ENCODE peak calls at places on chromosomes 12 and 14, in nine cellular contexts. N is stimulated activated CD4-positive, alpha-beta T cell treated with anti-CD3 and anti-CD28 coated beads, Interleukin-12 subunit alpha, Interleukin-12 subunit beta, amount 100 ng/mL, for 48 hours; C is NCI-H2107; R is activated gamma-delta T cell treated with anti-CD3 and anti-CD28 coated beads, Interleukin-2, amount 50 U/mL, for 16 hours; X is activated CD4-positive, alpha-beta T cell treated with anti-CD3 and anti-CD28 coated beads, Interleukin-2, amount 10 ng/mL, durations not matched to agents 7 days and 5 days; J is NCI-H1092; M is GM04504; V is Calu3; I is memory B cell. K is an unnamed sample.

GRCh38 chr14:32932921-32933622 is 5.6 kb upstream of the NPAS3 start:
- DNase-seq in M (no peak), R (no peak), C (no peak), V (no peak), J (no peak), N (no peak), I (no peak), X (no peak), K (no peak)

GRCh38 chr12:104219361-104219892 is 3.8 kb downstream of the TXNRD1 start:
- DNase-seq in N (no peak), R (no peak), J (no peak), M (peak), X (no peak), V (peak), I (no peak), C (no peak), K (no peak)

GRCh38 chr14:35406811-35407630 is 2.5 kb upstream of the NFKBIA start:
- DNase-seq in V (no peak), C (peak), M (peak), I (no peak), N (no peak), J (peak), R (no peak), X (no peak), K (peak)

GRCh38 chr12:68482014-68482413 is 128.7 kb upstream of the RAP1B start:
- DNase-seq in V (no peak), M (no peak), I (no peak), R (no peak), N (no peak), J (no peak), X (no peak), C (no peak), K (no peak)

GRCh38 chr14:44777567-44777966 is 184.2 kb downstream of the KLHL28 start:
- DNase-seq in I (no peak), N (no peak), V (no peak), J (no peak), M (no peak), R (no peak), C (no peak), X (no peak), K (no peak)

GRCh38 chr12:28313631-28314030 is 123.4 kb downstream of the CCDC91 start:
- DNase-seq in X (no peak), C (no peak), R (no peak), I (no peak), N (no peak), V (peak), J (no peak), M (no peak), K (no peak)

GRCh38 chr12:46489951-46490388 is 117.4 kb upstream of the SLC38A2 start:
- DNase-seq in X (no peak), M (no peak), V (no peak), C (no peak), N (no peak), R (no peak), J (no peak), I (no peak), K (no peak)

GRCh38 chr12:110619534-110619953 is 5.6 kb downstream of the TCTN1 start:
- DNase-seq in I (peak), J (no peak), R (no peak), X (peak), V (no peak), C (no peak), N (peak), M (no peak), K (no peak)

GRCh38 chr14:102759416-102759815 is 17.8 kb upstream of the TRAF3 start:
- DNase-seq in N (no peak), V (no peak), J (no peak), C (no peak), M (no peak), R (no peak), X (no peak), I (no peak), K (no peak)

GRCh38 chr12:75979181-75979580 is 52.4 kb downstream of the PHLDA1 start:
- DNase-seq in X (peak), R (no peak), J (no peak), I (no peak), C (no peak), V (no peak), M (no peak), N (no peak), K (no peak)

GRCh38 chr14:22303589-22304195 is 285.3 kb downstream of the DAD1 start:
- DNase-seq in R (no peak), M (no peak), J (no peak), C (no peak), X (no peak), I (no peak), V (no peak), N (no peak), K (no peak)

GRCh38 chr12:117100251-117100650 is 1.0 kb upstream of the TESC start:
- DNase-seq in N (no peak), X (no peak), M (no peak), I (no peak), J (no peak), V (peak), R (no peak), C (no peak), K (peak)

GRCh38 chr12:130064999-130065398 is 97.3 kb upstream of the FZD10 start:
- DNase-seq in C (no peak), N (no peak), X (no peak), M (no peak), V (no peak), R (no peak), I (no peak), J (no peak), K (no peak)

GRCh38 chr14:77613207-77613606 is 3.2 kb downstream of the SPTLC2 start:
- DNase-seq in M (no peak), J (no peak), R (no peak), C (no peak), X (no peak), I (no peak), N (no peak), V (no peak), K (no peak)

GRCh38 chr12:92759634-92760268 is 57.0 kb downstream of the PLEKHG7 start:
- DNase-seq in C (no peak), I (no peak), M (peak), R (no peak), X (no peak), V (peak), J (no peak), N (no peak), K (no peak)

GRCh38 chr12:87866602-87867292 is 162.5 kb downstream of the C12orf50 start:
- DNase-seq in N (no peak), C (no peak), J (no peak), R (no peak), V (peak), X (no peak), M (no peak), I (no peak), K (no peak)

GRCh38 chr14:48350971-48351370 is 675.6 kb upstream of the MDGA2 start:
- DNase-seq in V (no peak), X (no peak), I (no peak), R (no peak), C (no peak), N (no peak), M (no peak), J (no peak), K (no peak)

GRCh38 chr14:74508844-74509428 is 15.4 kb downstream of the ISCA2 start:
- DNase-seq in I (no peak), X (no peak), M (no peak), V (no peak), C (no peak), N (no peak), R (no peak), J (no peak), K (no peak)

GRCh38 chr14:38290601-38291190 is 34.8 kb upstream of the CLEC14A start:
- DNase-seq in C (no peak), J (no peak), V (no peak), I (no peak), N (no peak), R (no peak), X (no peak), M (peak), K (no peak)

GRCh38 chr12:32423598-32423997 is 24.2 kb downstream of the FGD4 start:
- DNase-seq in V (no peak), C (no peak), I (no peak), X (no peak), J (no peak), M (no peak), N (no peak), R (no peak), K (no peak)

GRCh38 chr14:34113051-34113511 is 162.2 kb upstream of the EGLN3 start:
- DNase-seq in N (no peak), I (no peak), V (peak), R (no peak), M (peak), J (no peak), C (no peak), X (no peak), K (peak)

GRCh38 chr14:52995998-52996397 is 45.1 kb upstream of the FERMT2 start:
- DNase-seq in I (no peak), V (no peak), J (no peak), N (no peak), R (no peak), M (no peak), X (no peak), C (no peak), K (no peak)

GRCh38 chr12:6613015-6613775 is 6.0 kb upstream of the CHD4 start:
- DNase-seq in M (no peak), C (peak), J (peak), R (no peak), N (no peak), I (no peak), V (peak), X (peak), K (peak)

GRCh38 chr12:1544991-1545700 is 49.2 kb downstream of the FBXL14 start:
- DNase-seq in C (no peak), X (no peak), V (peak), I (no peak), R (no peak), J (no peak), N (no peak), M (no peak), K (no peak)

GRCh38 chr12:46386360-46386867 is 13.8 kb upstream of the SLC38A2 start:
- DNase-seq in V (no peak), N (no peak), M (peak), J (no peak), X (no peak), C (no peak), I (no peak), R (no peak), K (no peak)

GRCh38 chr12:53048033-53048779 is 1.7 kb upstream of the TNS2 start:
- DNase-seq in N (no peak), M (no peak), C (no peak), R (no peak), X (no peak), J (no peak), V (peak), I (no peak), K (no peak)

GRCh38 chr12:107236824-107237467 is 143.6 kb upstream of the CRY1 start:
- DNase-seq in X (no peak), V (no peak), M (no peak), J (no peak), C (no peak), I (no peak), R (no peak), N (no peak), K (no peak)

GRCh38 chr12:44031472-44032185 is 195.7 kb downstream of the TMEM117 start:
- DNase-seq in X (no peak), C (no peak), V (no peak), I (no peak), J (no peak), N (no peak), R (no peak), M (no peak), K (no peak)

GRCh38 chr14:35164849-35165248 is 42.5 kb downstream of the PRORP start:
- DNase-seq in I (no peak), C (no peak), V (no peak), M (no peak), N (no peak), J (no peak), X (no peak), R (no peak), K (no peak)

GRCh38 chr12:106564678-106565329 is 18.0 kb upstream of the RFX4 start:
- DNase-seq in R (no peak), M (no peak), N (no peak), I (no peak), V (no peak), C (no peak), J (no peak), X (no peak), K (no peak)

GRCh38 chr14:29805415-29806123 is 122.1 kb downstream of the PRKD1 start:
- DNase-seq in N (no peak), J (peak), I (no peak), M (peak), C (peak), X (no peak), V (peak), R (no peak), K (no peak)

GRCh38 chr12:98780261-98780660 is 135.2 kb downstream of the APAF1 start:
- DNase-seq in X (no peak), C (no peak), V (no peak), R (no peak), N (no peak), J (no peak), M (no peak), I (no peak), K (no peak)

GRCh38 chr14:77059276-77059934 is 30.9 kb upstream of the IRF2BPL start:
- DNase-seq in M (peak), C (no peak), X (no peak), N (no peak), J (peak), V (peak), R (no peak), I (no peak), K (no peak)

GRCh38 chr12:31466768-31467167 is 124.2 kb downstream of the DENND5B start:
- DNase-seq in I (no peak), R (no peak), J (no peak), C (no peak), X (no peak), N (no peak), V (no peak), M (no peak), K (no peak)

GRCh38 chr14:99320621-99321235 is 48.7 kb upstream of the BCL11B start:
- DNase-seq in C (no peak), R (no peak), J (no peak), X (no peak), N (no peak), M (no peak), V (no peak), I (no peak), K (no peak)

GRCh38 chr12:89863332-89863938 is 154.8 kb upstream of the ATP2B1 start:
- DNase-seq in J (no peak), V (no peak), C (no peak), N (peak), X (peak), I (peak), M (no peak), R (peak), K (no peak)

GRCh38 chr14:96940009-96940408 is 142.8 kb downstream of the VRK1 start:
- DNase-seq in N (no peak), V (no peak), M (no peak), C (no peak), R (no peak), X (no peak), I (no peak), J (no peak), K (peak)